ENCODE peak calls at places on chromosomes 12 and 14, in four cellular contexts. One of them, this sample, is unnamed.

GRCh38 chr14:65423986-65424385 is 11.5 kb downstream of the FUT8 start:
- DNase-seq in NCI-H2081: peak
- DNase-seq in NCI-H1105 treated with DMSO at 0.1 percent for 48 hours: peak
- DNase-seq in lung: no peak
- DNase-seq in this sample: no peak

GRCh38 chr14:70981005-70981952 is 74.0 kb downstream of the PCNX1 start:
- DNase-seq in NCI-H2081: no peak
- DNase-seq in NCI-H1105 treated with DMSO at 0.1 percent for 48 hours: no peak
- DNase-seq in lung: no peak
- DNase-seq in this sample: no peak

GRCh38 chr14:100056964-100057817 is 8.0 kb upstream of the EVL start:
- DNase-seq in NCI-H2081: no peak
- DNase-seq in NCI-H1105 treated with DMSO at 0.1 percent for 48 hours: no peak
- DNase-seq in lung: no peak
- DNase-seq in this sample: no peak

GRCh38 chr14:71621276-71621675 is 311.0 kb upstream of the RGS6 start:
- DNase-seq in NCI-H2081: no peak
- DNase-seq in NCI-H1105 treated with DMSO at 0.1 percent for 48 hours: no peak
- DNase-seq in lung: no peak
- DNase-seq in this sample: no peak

GRCh38 chr14:91509878-91510170 is 286 bp downstream of the PPP4R3A start:
- DNase-seq in NCI-H2081: no peak
- DNase-seq in NCI-H1105 treated with DMSO at 0.1 percent for 48 hours: peak
- DNase-seq in lung: no peak
- DNase-seq in this sample: no peak

GRCh38 chr12:50174971-50175715 is 8.0 kb upstream of the CERS5 start:
- DNase-seq in NCI-H2081: peak
- DNase-seq in NCI-H1105 treated with DMSO at 0.1 percent for 48 hours: peak
- DNase-seq in lung: peak
- DNase-seq in this sample: no peak

GRCh38 chr12:111033281-111034147 is 113.1 kb upstream of the MYL2 start:
- DNase-seq in NCI-H2081: no peak
- DNase-seq in NCI-H1105 treated with DMSO at 0.1 percent for 48 hours: peak
- DNase-seq in lung: no peak
- DNase-seq in this sample: no peak

GRCh38 chr12:52215587-52216031 is 17.4 kb upstream of the KRT7 start:
- DNase-seq in NCI-H2081: no peak
- DNase-seq in NCI-H1105 treated with DMSO at 0.1 percent for 48 hours: no peak
- DNase-seq in lung: no peak
- DNase-seq in this sample: peak

GRCh38 chr14:91729756-91730155 is 2.1 kb downstream of the CATSPERB start:
- DNase-seq in NCI-H2081: no peak
- DNase-seq in NCI-H1105 treated with DMSO at 0.1 percent for 48 hours: no peak
- DNase-seq in lung: no peak
- DNase-seq in this sample: no peak

GRCh38 chr14:79596531-79596930 is 614.8 kb downstream of the DIO2 start:
- DNase-seq in NCI-H2081: no peak
- DNase-seq in NCI-H1105 treated with DMSO at 0.1 percent for 48 hours: no peak
- DNase-seq in lung: no peak
- DNase-seq in this sample: no peak

GRCh38 chr12:123106640-123107359 is 44.1 kb downstream of the PITPNM2 start:
- DNase-seq in NCI-H2081: no peak
- DNase-seq in NCI-H1105 treated with DMSO at 0.1 percent for 48 hours: no peak
- DNase-seq in lung: peak
- DNase-seq in this sample: no peak